ENCODE peak calls at places on chromosomes 1 and 21, in ten cellular contexts. C, G, M, Z, E, D, S, K, U and I are unnamed samples.

GRCh38 chr1:200731654-200732332 is 6.9 kb upstream of the CAMSAP2 start:
- DNase-seq in G (no peak), C (no peak), D (no peak), E (no peak), M (peak; percentile 55), S (no peak), Z (no peak), U (no peak), K (no peak), I (no peak)

GRCh38 chr21:33096426-33096825 is 26.5 kb downstream of the OLIG1 start:
- DNase-seq in M (no peak), D (no peak), S (no peak), G (no peak), C (no peak), Z (no peak), K (no peak), E (no peak), U (no peak), I (no peak)

GRCh38 chr1:92965003-92965402 is 3.7 kb upstream of the DIPK1A start:
- DNase-seq in D (no peak), G (no peak), K (no peak), E (peak; percentile 34), Z (no peak), S (no peak), U (no peak), M (no peak), C (no peak), I (no peak)

GRCh38 chr1:43608789-43609188 is 41.2 kb upstream of the KDM4A start:
- DNase-seq in K (no peak), E (no peak), S (no peak), C (no peak), M (no peak), Z (no peak), G (no peak), D (no peak), U (no peak), I (no peak)

GRCh38 chr1:245583575-245584330 is 429.0 kb downstream of the KIF26B start:
- DNase-seq in U (no peak), S (no peak), C (no peak), K (peak; percentile 31), Z (peak; percentile 25), M (peak; percentile 26), D (peak; percentile 29), G (no peak), E (no peak), I (no peak)

GRCh38 chr1:196538473-196538872 is 69.8 kb downstream of the KCNT2 start:
- DNase-seq in E (no peak), K (no peak), G (no peak), U (no peak), D (no peak), C (no peak), M (peak; percentile 25), S (no peak), Z (no peak), I (no peak)

GRCh38 chr1:201582977-201583376 is 44.0 kb downstream of the NAV1 start:
- DNase-seq in Z (no peak), K (no peak), D (no peak), G (no peak), M (no peak), E (no peak), U (no peak), C (no peak), S (no peak), I (no peak)

GRCh38 chr1:54200519-54200997 is 591 bp downstream of the MRPL37 start:
- DNase-seq in E (peak; percentile 15), M (no peak), Z (no peak), D (no peak), K (no peak), C (peak; percentile 13), S (no peak), U (no peak), G (no peak), I (no peak)

GRCh38 chr1:13498553-13498952 is 15.2 kb downstream of the LRRC38 start:
- DNase-seq in U (no peak), G (no peak), K (no peak), D (no peak), Z (no peak), C (no peak), S (peak; percentile 8), M (no peak), E (no peak), I (no peak)

GRCh38 chr1:160346953-160347352 is 3.8 kb downstream of the NCSTN start:
- DNase-seq in M (no peak), G (no peak), U (no peak), C (no peak), Z (no peak), E (no peak), D (no peak), K (no peak), S (no peak), I (no peak)

GRCh38 chr1:8903908-8904650 is 25.6 kb upstream of the ENO1 start:
- DNase-seq in C (peak; percentile 96), U (peak; percentile 30), G (peak; percentile 67), E (no peak), M (peak; percentile 90), Z (peak; percentile 98), S (peak; percentile 79), K (peak; percentile 79), D (peak; percentile 96), I (no peak)

GRCh38 chr1:24779689-24780464 is 34.6 kb downstream of the CLIC4 start:
- DNase-seq in M (no peak), D (no peak), C (no peak), Z (no peak), G (no peak), E (no peak), U (no peak), K (no peak), S (no peak), I (no peak)

GRCh38 chr1:119290297-119290696 is 78.3 kb upstream of the HAO2 start:
- DNase-seq in C (peak; percentile 68), G (no peak), K (no peak), E (no peak), U (no peak), Z (no peak), D (no peak), S (no peak), M (no peak), I (no peak)

GRCh38 chr1:58158465-58159423 is 387.8 kb downstream of the OMA1 start:
- DNase-seq in S (no peak), Z (no peak), C (no peak), M (no peak), E (no peak), G (no peak), U (no peak), K (no peak), D (no peak), I (no peak)
- H3K4me1 ChIP-seq in S (no peaks in the 10 kb centered on the region), Z (no peaks in the 10 kb centered on the region), C (no peaks in the 10 kb centered on the region), M (no peaks in the 10 kb centered on the region), E (no peaks in the 10 kb centered on the region), G (no peaks in the 10 kb centered on the region), U (peaks cover 8% of the 10 kb centered on the region), K (no peaks in the 10 kb centered on the region), D (no peaks in the 10 kb centered on the region), I (no peaks in the 10 kb centered on the region)

DNA sequence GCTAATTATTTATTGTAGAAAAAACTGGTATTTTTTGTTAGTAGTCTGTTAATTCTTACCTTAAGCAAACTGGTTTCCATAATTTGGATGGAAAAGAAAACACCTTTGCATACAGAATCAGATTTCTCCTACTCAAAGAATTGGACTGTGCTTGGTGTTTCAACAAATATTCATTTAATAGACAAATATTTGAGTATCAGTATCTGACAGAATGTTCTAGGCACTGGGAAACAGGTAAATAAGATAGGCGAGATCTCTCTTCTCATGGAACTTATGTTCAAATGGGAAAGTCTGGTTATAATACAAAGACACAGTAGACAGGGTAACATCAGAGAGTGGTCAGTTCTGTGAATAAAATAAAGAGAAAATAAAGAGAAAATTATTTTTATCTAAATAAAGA is 119.9 kb downstream of the NOS1AP start:
- DNase-seq in D (no peak), E (no peak), S (no peak), G (no peak), C (no peak), U (no peak), M (no peak), Z (no peak), K (no peak), I (no peak)
- H3K4me1 ChIP-seq in D (peaks cover 54% of the 10 kb centered on the region), E (no peaks in the 10 kb centered on the region), S (peaks cover 26% of the 10 kb centered on the region), G (peaks cover 33% of the 10 kb centered on the region), C (peaks cover 7% of the 10 kb centered on the region), U (peaks cover 66% of the 10 kb centered on the region), M (no peaks in the 10 kb centered on the region), Z (no peaks in the 10 kb centered on the region), K (no peaks in the 10 kb centered on the region), I (peaks cover 46% of the 10 kb centered on the region)

GRCh38 chr1:164950453-164951052 is 391.6 kb downstream of the PBX1 start:
- DNase-seq in G (peak; percentile 43), D (peak; percentile 9), Z (no peak), K (no peak), M (no peak), S (no peak), U (no peak), C (peak; percentile 3), E (no peak), I (no peak)

GRCh38 chr1:164953095-164953494 is 394.1 kb downstream of the PBX1 start:
- DNase-seq in S (no peak), K (no peak), D (peak; percentile 7), M (no peak), G (no peak), E (no peak), Z (no peak), C (no peak), U (no peak), I (no peak)

GRCh38 chr1:164953815-164954214 is 394.8 kb downstream of the PBX1 start:
- DNase-seq in E (no peak), K (no peak), D (no peak), M (no peak), Z (no peak), S (no peak), G (no peak), U (no peak), C (no peak), I (no peak)

GRCh38 chr1:164949758-164950452 is 390.9 kb downstream of the PBX1 start:
- DNase-seq in M (no peak), C (no peak), E (no peak), D (no peak), G (no peak), K (no peak), Z (no peak), S (no peak), U (no peak), I (no peak)

GRCh38 chr1:164948101-164948500 is 389.1 kb downstream of the PBX1 start:
- DNase-seq in Z (no peak), C (no peak), K (no peak), S (no peak), U (no peak), D (no peak), E (no peak), M (no peak), G (no peak), I (no peak)
- H3K4me1 ChIP-seq in Z (no peaks in the 10 kb centered on the region), C (no peaks in the 10 kb centered on the region), K (no peaks in the 10 kb centered on the region), S (no peaks in the 10 kb centered on the region), U (no peaks in the 10 kb centered on the region), D (peaks cover 26% of the 10 kb centered on the region), E (no peaks in the 10 kb centered on the region), M (no peaks in the 10 kb centered on the region), G (peaks cover 6% of the 10 kb centered on the region), I (no peaks in the 10 kb centered on the region)

DNA sequence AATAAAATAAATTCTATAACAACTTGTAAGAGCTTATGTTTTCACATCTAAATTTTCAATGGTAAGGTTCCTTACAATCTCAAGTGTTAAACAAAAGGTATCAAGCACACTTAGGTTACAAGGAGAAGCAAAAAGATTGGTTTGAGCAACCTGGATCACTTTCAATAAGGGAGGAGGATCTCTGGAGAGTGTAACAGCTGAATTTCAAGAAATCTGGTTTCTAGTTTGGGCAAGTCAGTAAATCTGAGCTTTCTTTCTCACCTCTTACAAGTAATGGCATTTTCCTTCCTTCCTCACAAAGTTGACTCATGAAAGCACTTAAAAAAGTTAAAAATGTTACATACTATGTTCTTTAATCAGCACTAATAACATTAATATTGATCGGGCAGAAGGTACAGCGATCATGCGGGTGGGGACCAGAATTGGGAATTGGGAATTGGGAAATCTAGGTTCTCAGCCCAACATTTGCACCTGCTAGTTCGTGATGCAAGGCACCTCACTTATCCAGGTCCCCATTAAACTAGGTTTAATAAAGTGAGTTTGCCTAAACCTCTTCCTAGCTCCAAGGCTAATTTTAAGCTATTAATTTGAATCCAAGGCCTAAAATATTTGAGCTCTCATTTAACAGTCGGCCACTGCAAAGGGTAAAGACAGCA is 3.1 kb downstream of the NUCKS1 start:
- DNase-seq in Z (no peak), M (no peak), E (no peak), C (peak; percentile 20), D (peak; percentile 16), U (no peak), S (no peak), K (no peak), G (no peak), I (no peak)
- H3K4me1 ChIP-seq in Z (peaks cover 5% of the 10 kb centered on the region), M (peaks cover 48% of the 10 kb centered on the region), E (peaks cover 35% of the 10 kb centered on the region), C (peaks cover 11% of the 10 kb centered on the region), D (peaks cover 19% of the 10 kb centered on the region), U (peaks cover 69% of the 10 kb centered on the region), S (peaks cover 14% of the 10 kb centered on the region), K (peaks cover 53% of the 10 kb centered on the region), G (peaks cover 24% of the 10 kb centered on the region), I (peaks cover 17% of the 10 kb centered on the region)